ENCODE peak calls at places on chromosomes 1 and 21, in four cellular contexts. One of them, this sample, is unnamed.

GRCh38 chr1:9235123-9235513 is 544 bp downstream of the H6PD start:
- DNase-seq in testis: no peak
- DNase-seq in uterus: no peak
- DNase-seq in esophagus squamous epithelium: no peak
- DNase-seq in this sample: no peak

GRCh38 chr1:85062425-85063026 is 14.2 kb upstream of the MCOLN3 start:
- DNase-seq in testis: no peak
- DNase-seq in uterus: no peak
- DNase-seq in esophagus squamous epithelium: no peak
- DNase-seq in this sample: no peak

GRCh38 chr1:172483448-172483847 is 39.6 kb upstream of the PIGC start:
- DNase-seq in testis: no peak
- DNase-seq in uterus: no peak
- DNase-seq in esophagus squamous epithelium: no peak
- DNase-seq in this sample: no peak

GRCh38 chr21:15062566-15062965 is 2.2 kb downstream of the NRIP1 start:
- DNase-seq in testis: no peak
- DNase-seq in uterus: no peak
- DNase-seq in esophagus squamous epithelium: no peak
- DNase-seq in this sample: no peak

GRCh38 chr1:115679141-115679611 is 37.4 kb downstream of the VANGL1 start:
- DNase-seq in testis: peak; percentile 25
- DNase-seq in uterus: peak; percentile 70
- DNase-seq in esophagus squamous epithelium: no peak
- DNase-seq in this sample: no peak

GRCh38 chr1:175904808-175905207 is 161.4 kb upstream of the TNR start:
- DNase-seq in testis: no peak
- DNase-seq in uterus: no peak
- DNase-seq in esophagus squamous epithelium: no peak
- DNase-seq in this sample: peak; percentile 31

GRCh38 chr1:151006331-151007052 is at the start of gene MINDY1:
- DNase-seq in testis: peak; percentile 85
- DNase-seq in uterus: peak; percentile 81
- DNase-seq in esophagus squamous epithelium: no peak
- DNase-seq in this sample: no peak

GRCh38 chr1:152167835-152168534 is 9.0 kb upstream of the RPTN start:
- DNase-seq in testis: no peak
- DNase-seq in uterus: no peak
- DNase-seq in esophagus squamous epithelium: no peak
- DNase-seq in this sample: no peak

GRCh38 chr1:70140343-70140742 is 65.0 kb downstream of the LRRC40 start:
- DNase-seq in testis: peak; percentile 23
- DNase-seq in uterus: no peak
- DNase-seq in esophagus squamous epithelium: no peak
- DNase-seq in this sample: no peak

GRCh38 chr1:232084584-232085223 is 458.1 kb downstream of the DISC1 start:
- DNase-seq in testis: no peak
- DNase-seq in uterus: no peak
- DNase-seq in esophagus squamous epithelium: no peak
- DNase-seq in this sample: no peak

GRCh38 chr1:231497629-231498152 is 30.8 kb upstream of the TSNAX start:
- DNase-seq in testis: no peak
- DNase-seq in uterus: no peak
- DNase-seq in esophagus squamous epithelium: no peak
- DNase-seq in this sample: no peak

DNA sequence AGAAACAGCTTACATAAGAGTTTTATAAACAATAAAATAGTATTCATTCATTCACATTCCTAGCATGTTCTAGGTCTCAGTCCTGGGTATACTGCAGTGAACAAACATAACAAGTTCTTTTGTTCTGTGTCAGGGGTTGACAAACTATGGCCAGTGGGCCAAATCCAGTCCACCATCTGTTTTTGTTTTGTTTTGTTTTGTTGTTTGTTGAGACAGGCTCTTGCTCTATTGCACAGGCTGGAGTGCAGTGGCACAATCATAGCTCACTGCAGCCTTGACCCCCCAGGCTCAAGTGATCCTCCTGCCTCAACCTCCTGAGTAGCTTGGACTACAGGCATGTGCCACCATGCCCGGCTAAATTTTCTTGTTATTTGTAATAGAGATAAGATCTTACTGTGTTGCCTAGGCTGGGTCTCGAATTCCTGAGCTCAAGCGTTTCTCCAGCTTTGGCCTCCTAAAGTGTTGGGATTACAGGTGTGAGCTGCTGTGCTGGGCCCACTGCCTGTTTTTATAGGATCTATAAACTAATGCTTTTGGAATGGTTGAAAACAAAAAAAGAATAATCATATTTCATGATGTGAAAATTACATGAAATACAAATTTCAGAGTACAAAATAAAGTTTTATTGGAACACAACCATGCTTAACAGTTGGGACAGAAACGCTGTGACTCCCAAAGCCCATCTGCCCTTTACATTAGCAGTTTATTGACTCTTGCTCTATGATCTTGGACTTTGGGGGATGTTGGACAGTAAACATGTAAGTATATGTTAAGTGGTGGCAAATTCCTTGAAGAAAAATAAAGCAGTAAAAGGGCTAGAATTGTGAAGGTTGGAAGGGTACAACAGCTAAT is 17.9 kb downstream of the CAPZA1 start:
- DNase-seq in testis: no peak
- DNase-seq in uterus: no peak
- DNase-seq in esophagus squamous epithelium: no peak
- DNase-seq in this sample: no peak
- H3K4me1 ChIP-seq in testis: peaks cover 29% of the 10 kb centered on the region
- H3K4me1 ChIP-seq in uterus: no peaks in the 10 kb centered on the region
- H3K4me1 ChIP-seq in esophagus squamous epithelium: peaks cover 11% of the 10 kb centered on the region
- H3K4me1 ChIP-seq in this sample: peaks cover 49% of the 10 kb centered on the region

DNA sequence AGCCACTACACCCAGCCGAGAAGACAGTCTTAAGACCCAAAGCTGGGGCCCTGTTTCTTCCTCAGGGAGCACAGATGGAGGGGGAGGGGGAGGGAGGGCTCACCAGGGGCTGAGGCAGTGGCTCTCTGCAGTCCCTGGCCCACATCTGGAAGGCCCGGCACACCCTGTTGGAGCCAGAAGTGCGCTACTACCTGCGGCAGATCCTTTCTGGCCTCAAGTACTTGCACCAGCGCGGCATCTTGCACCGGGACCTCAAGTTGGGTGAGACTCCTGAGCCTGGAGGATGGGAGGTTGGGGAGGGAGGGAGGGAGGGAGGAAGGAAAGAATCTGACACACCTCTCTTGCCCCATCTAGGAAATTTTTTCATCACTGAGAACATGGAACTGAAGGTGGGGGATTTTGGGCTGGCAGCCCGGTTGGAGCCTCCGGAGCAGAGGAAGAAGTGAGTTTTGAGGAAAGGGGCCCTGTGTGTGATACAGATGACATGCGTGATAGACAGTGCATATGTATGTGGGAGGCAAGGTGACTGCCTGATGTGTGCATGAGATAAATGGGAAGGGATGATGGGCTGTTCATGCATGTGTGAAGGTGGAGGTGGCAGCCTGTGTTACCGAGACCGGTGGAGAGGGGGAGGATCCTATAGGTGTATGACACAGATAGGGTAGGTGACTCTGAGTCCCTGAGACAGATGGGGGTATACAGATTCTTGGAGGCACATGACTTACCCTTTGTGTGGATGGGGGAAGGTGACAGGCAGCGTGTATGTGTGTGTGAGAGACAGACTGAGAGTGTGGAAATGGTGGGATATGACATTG is 1.5 kb downstream of the PLK3 start:
- DNase-seq in testis: no peak
- DNase-seq in uterus: no peak
- DNase-seq in esophagus squamous epithelium: no peak
- DNase-seq in this sample: peak; percentile 89
- TF ChIP-seq POLR2A in testis: no peak
- TF ChIP-seq POLR2A in uterus: no peak
- TF ChIP-seq POLR2A in esophagus squamous epithelium: no peak
- TF ChIP-seq POLR2A in this sample: no peak

GRCh38 chr1:21341022-21341421 is 50.8 kb upstream of the ECE1 start:
- DNase-seq in testis: no peak
- DNase-seq in uterus: no peak
- DNase-seq in esophagus squamous epithelium: no peak
- DNase-seq in this sample: no peak
- H3K4me3 ChIP-seq in testis: no peak overlapping the region
- H3K4me3 ChIP-seq in uterus: no peak overlapping the region
- H3K4me3 ChIP-seq in esophagus squamous epithelium: no peak overlapping the region
- H3K4me3 ChIP-seq in this sample: no peak overlapping the region

DNA sequence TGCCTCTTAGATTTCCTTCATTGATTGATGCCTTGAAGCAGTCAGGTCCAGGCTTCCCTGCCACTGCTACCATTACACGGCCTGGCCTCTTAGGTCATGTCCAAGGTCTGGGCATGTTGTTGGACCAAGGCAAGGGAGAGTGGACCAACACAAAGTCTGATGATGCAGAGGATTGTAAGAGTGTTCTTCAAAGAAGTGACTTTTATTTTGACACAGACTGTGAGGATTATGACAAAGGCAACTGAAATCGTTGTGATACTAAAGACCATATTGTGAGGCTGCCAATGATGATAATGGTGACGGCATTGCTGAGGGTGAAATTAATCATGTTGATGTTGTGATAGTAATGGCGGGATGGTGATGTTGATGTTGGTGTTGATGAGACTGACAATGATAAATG is 149.5 kb downstream of the GRIK3 start:
- DNase-seq in testis: no peak
- DNase-seq in uterus: no peak
- DNase-seq in esophagus squamous epithelium: no peak
- DNase-seq in this sample: no peak
- H3K4me1 ChIP-seq in testis: peaks cover 5% of the 10 kb centered on the region
- H3K4me1 ChIP-seq in uterus: no peaks in the 10 kb centered on the region
- H3K4me1 ChIP-seq in esophagus squamous epithelium: no peaks in the 10 kb centered on the region
- H3K4me1 ChIP-seq in this sample: no peaks in the 10 kb centered on the region

GRCh38 chr1:59685101-59685500 is 129.6 kb upstream of the HOOK1 start:
- DNase-seq in testis: no peak
- DNase-seq in uterus: no peak
- DNase-seq in esophagus squamous epithelium: no peak
- DNase-seq in this sample: no peak
- TF ChIP-seq POLR2A in testis: no peak
- TF ChIP-seq POLR2A in uterus: no peak
- TF ChIP-seq POLR2A in esophagus squamous epithelium: no peak
- TF ChIP-seq POLR2A in this sample: no peak

GRCh38 chr1:163172596-163172995 is 30.1 kb downstream of the RGS5 start:
- DNase-seq in testis: no peak
- DNase-seq in uterus: no peak
- DNase-seq in esophagus squamous epithelium: no peak
- DNase-seq in this sample: no peak

GRCh38 chr1:163173121-163173520 is 29.6 kb downstream of the RGS5 start:
- DNase-seq in testis: no peak
- DNase-seq in uterus: no peak
- DNase-seq in esophagus squamous epithelium: no peak
- DNase-seq in this sample: no peak

GRCh38 chr1:163170331-163170730 is 32.4 kb downstream of the RGS5 start:
- DNase-seq in testis: no peak
- DNase-seq in uterus: no peak
- DNase-seq in esophagus squamous epithelium: no peak
- DNase-seq in this sample: no peak

GRCh38 chr1:163170975-163171676 is 31.6 kb downstream of the RGS5 start:
- DNase-seq in testis: no peak
- DNase-seq in uterus: no peak
- DNase-seq in esophagus squamous epithelium: no peak
- DNase-seq in this sample: no peak

DNA sequence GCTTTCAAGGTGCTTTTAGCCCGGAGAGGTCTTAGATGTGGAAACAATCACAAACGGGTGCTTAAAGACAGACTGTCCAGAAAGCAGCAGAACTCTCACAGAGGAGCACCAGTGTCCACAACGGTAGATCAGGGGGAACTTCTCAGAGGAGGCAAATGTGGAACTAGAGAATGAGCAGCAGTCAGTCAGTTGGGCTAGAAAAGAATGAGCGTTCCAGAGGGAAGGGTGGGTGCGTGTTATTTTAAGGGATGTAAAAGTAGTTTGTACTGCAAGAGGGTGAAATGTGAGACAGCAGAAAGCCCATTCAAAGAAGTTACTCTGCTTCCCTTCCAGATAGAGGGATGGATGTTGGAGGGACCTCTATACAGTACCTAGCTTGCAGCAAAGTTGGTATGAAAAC is 30.9 kb downstream of the RGS5 start:
- DNase-seq in testis: no peak
- DNase-seq in uterus: no peak
- DNase-seq in esophagus squamous epithelium: no peak
- DNase-seq in this sample: no peak
- H3K4me3 ChIP-seq in testis: no peak overlapping the region
- H3K4me3 ChIP-seq in uterus: no peak overlapping the region
- H3K4me3 ChIP-seq in esophagus squamous epithelium: no peak overlapping the region
- H3K4me3 ChIP-seq in this sample: no peak overlapping the region

GRCh38 chr1:111622166-111622565 is 2.6 kb downstream of the RAP1A start:
- DNase-seq in testis: no peak
- DNase-seq in uterus: no peak
- DNase-seq in esophagus squamous epithelium: no peak
- DNase-seq in this sample: no peak

GRCh38 chr1:111628153-111628552 is 8.6 kb downstream of the RAP1A start:
- DNase-seq in testis: no peak
- DNase-seq in uterus: no peak
- DNase-seq in esophagus squamous epithelium: no peak
- DNase-seq in this sample: no peak

GRCh38 chr1:111625263-111625662 is 5.7 kb downstream of the RAP1A start:
- DNase-seq in testis: no peak
- DNase-seq in uterus: no peak
- DNase-seq in esophagus squamous epithelium: no peak
- DNase-seq in this sample: no peak

GRCh38 chr1:111621050-111621449 is 1.5 kb downstream of the RAP1A start:
- DNase-seq in testis: no peak
- DNase-seq in uterus: no peak
- DNase-seq in esophagus squamous epithelium: no peak
- DNase-seq in this sample: no peak

GRCh38 chr1:111624382-111624781 is 4.8 kb downstream of the RAP1A start:
- DNase-seq in testis: no peak
- DNase-seq in uterus: no peak
- DNase-seq in esophagus squamous epithelium: no peak
- DNase-seq in this sample: no peak
- H3K4me1 ChIP-seq in testis: peaks cover 25% of the 10 kb centered on the region
- H3K4me1 ChIP-seq in uterus: no peaks in the 10 kb centered on the region
- H3K4me1 ChIP-seq in esophagus squamous epithelium: no peaks in the 10 kb centered on the region
- H3K4me1 ChIP-seq in this sample: peaks cover 82% of the 10 kb centered on the region

DNA sequence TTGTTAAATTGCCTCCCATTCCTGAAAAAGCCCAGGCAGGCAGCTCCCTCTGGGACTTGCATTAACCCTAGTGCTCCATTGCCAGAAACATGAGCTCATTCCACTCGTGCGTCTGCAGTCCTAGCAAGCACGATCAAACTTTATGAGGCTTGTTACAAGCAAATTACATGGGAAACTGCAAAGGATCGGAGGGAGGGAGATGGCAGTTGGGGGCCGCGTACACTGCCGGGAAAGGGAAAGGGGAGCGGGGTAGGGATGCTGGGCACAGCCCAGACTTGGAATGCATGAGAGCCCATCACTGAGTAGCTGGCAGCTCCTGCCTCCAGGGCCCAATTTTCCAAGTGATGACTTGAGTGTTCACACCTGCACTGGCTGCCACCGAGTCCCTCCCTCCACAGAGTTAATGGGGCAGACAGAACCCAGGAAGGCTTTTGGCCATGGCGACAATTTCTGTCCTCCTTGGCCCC is 169.9 kb downstream of the BRINP2 start:
- DNase-seq in testis: no peak
- DNase-seq in uterus: peak; percentile 57
- DNase-seq in esophagus squamous epithelium: no peak
- DNase-seq in this sample: peak; percentile 90
- TF ChIP-seq POLR2A in testis: no peak
- TF ChIP-seq POLR2A in uterus: no peak
- TF ChIP-seq POLR2A in esophagus squamous epithelium: no peak
- TF ChIP-seq POLR2A in this sample: no peak